ENCODE peak calls at places on chromosome 10, in four cellular contexts. One of them, this sample, is unnamed.
A peak's percentile ranks its signal among the peaks of the same experiment; 100 is the strongest.

GRCh38 chr10:18610517-18610916 is 40.9 kb downstream of the NSUN6 start:
- DNase-seq in cardiac fibroblast: peak; percentile 87
- DNase-seq in left kidney: peak; percentile 49
- DNase-seq in activated T-cell treated with anti-CD3 and anti-CD28 coated beads for 4 hours: no peak
- DNase-seq in this sample: no peak

GRCh38 chr10:48466611-48467240 is 138.1 kb downstream of the ARHGAP22 start:
- DNase-seq in cardiac fibroblast: no peak
- DNase-seq in left kidney: peak; percentile 72
- DNase-seq in activated T-cell treated with anti-CD3 and anti-CD28 coated beads for 4 hours: no peak
- DNase-seq in this sample: no peak

GRCh38 chr10:22824520-22824919 is 103.3 kb upstream of the ARMC3 start:
- DNase-seq in cardiac fibroblast: no peak
- DNase-seq in left kidney: no peak
- DNase-seq in activated T-cell treated with anti-CD3 and anti-CD28 coated beads for 4 hours: no peak
- DNase-seq in this sample: no peak

GRCh38 chr10:6416892-6417512 is 163.1 kb downstream of the PRKCQ start:
- DNase-seq in cardiac fibroblast: peak; percentile 64
- DNase-seq in left kidney: peak; percentile 92
- DNase-seq in activated T-cell treated with anti-CD3 and anti-CD28 coated beads for 4 hours: peak; percentile 12
- DNase-seq in this sample: peak; percentile 34

GRCh38 chr10:112721080-112721698 is 228.9 kb upstream of the TCF7L2 start:
- DNase-seq in cardiac fibroblast: peak; percentile 59
- DNase-seq in left kidney: peak; percentile 67
- DNase-seq in activated T-cell treated with anti-CD3 and anti-CD28 coated beads for 4 hours: no peak
- DNase-seq in this sample: peak; percentile 59

GRCh38 chr10:94314913-94315545 is 47.7 kb downstream of the NOC3L start:
- DNase-seq in cardiac fibroblast: peak; percentile 63
- DNase-seq in left kidney: peak; percentile 19
- DNase-seq in activated T-cell treated with anti-CD3 and anti-CD28 coated beads for 4 hours: no peak
- DNase-seq in this sample: no peak

GRCh38 chr10:124222298-124223000 is 129.1 kb upstream of the CHST15 start:
- DNase-seq in cardiac fibroblast: peak; percentile 7
- DNase-seq in left kidney: peak; percentile 47
- DNase-seq in activated T-cell treated with anti-CD3 and anti-CD28 coated beads for 4 hours: no peak
- DNase-seq in this sample: no peak

GRCh38 chr10:63720072-63720537 is 198.9 kb downstream of the REEP3 start:
- DNase-seq in cardiac fibroblast: peak; percentile 66
- DNase-seq in left kidney: peak; percentile 78
- DNase-seq in activated T-cell treated with anti-CD3 and anti-CD28 coated beads for 4 hours: peak; percentile 50
- DNase-seq in this sample: peak; percentile 24

GRCh38 chr10:48449501-48450232 is 143.2 kb downstream of the MAPK8 start:
- DNase-seq in cardiac fibroblast: no peak
- DNase-seq in left kidney: no peak
- DNase-seq in activated T-cell treated with anti-CD3 and anti-CD28 coated beads for 4 hours: no peak
- DNase-seq in this sample: no peak

GRCh38 chr10:33287112-33287511 is 47.4 kb downstream of the NRP1 start:
- DNase-seq in cardiac fibroblast: no peak
- DNase-seq in left kidney: no peak
- DNase-seq in activated T-cell treated with anti-CD3 and anti-CD28 coated beads for 4 hours: no peak
- DNase-seq in this sample: no peak

GRCh38 chr10:24849051-24849450 is 103.4 kb downstream of the PRTFDC1 start:
- DNase-seq in cardiac fibroblast: peak; percentile 41
- DNase-seq in left kidney: no peak
- DNase-seq in activated T-cell treated with anti-CD3 and anti-CD28 coated beads for 4 hours: no peak
- DNase-seq in this sample: peak; percentile 65

GRCh38 chr10:69969961-69970360 is 82.7 kb upstream of the MACROH2A2 start:
- DNase-seq in cardiac fibroblast: no peak
- DNase-seq in left kidney: no peak
- DNase-seq in activated T-cell treated with anti-CD3 and anti-CD28 coated beads for 4 hours: no peak
- DNase-seq in this sample: no peak

GRCh38 chr10:47081264-47081663 is 170.0 kb downstream of the PTPN20 start:
- DNase-seq in cardiac fibroblast: no peak
- DNase-seq in left kidney: no peak
- DNase-seq in activated T-cell treated with anti-CD3 and anti-CD28 coated beads for 4 hours: no peak
- DNase-seq in this sample: no peak

GRCh38 chr10:10533417-10533816 is 484.3 kb upstream of the CELF2 start:
- DNase-seq in cardiac fibroblast: peak; percentile 6
- DNase-seq in left kidney: no peak
- DNase-seq in activated T-cell treated with anti-CD3 and anti-CD28 coated beads for 4 hours: no peak
- DNase-seq in this sample: peak; percentile 68